ENCODE peak calls at places on chromosomes 7 and 10, in five cellular contexts. Q, C, U, J and I are unnamed samples.

GRCh38 chr10:9684186-9684585 is 1333.5 kb upstream of the CELF2 start:
- DNase-seq in Q (no peak), C (no peak), U (no peak), J (no peak), I (no peak)

GRCh38 chr7:36472141-36472729 is 82.6 kb downstream of the ANLN start:
- DNase-seq in Q (no peak), C (no peak), U (no peak), J (no peak), I (no peak)

GRCh38 chr7:46970486-46970885 is 611.4 kb downstream of the TNS3 start:
- DNase-seq in Q (no peak), C (no peak), U (no peak), J (no peak), I (no peak)

GRCh38 chr7:106048621-106049020 is 63.5 kb downstream of the SYPL1 start:
- DNase-seq in Q (no peak), C (no peak), U (no peak), J (no peak), I (no peak)

GRCh38 chr7:142328551-142328950 is 70.7 kb upstream of the PRSS58 start:
- DNase-seq in Q (no peak), C (no peak), U (no peak), J (no peak), I (no peak)

GRCh38 chr7:98760201-98760651 is 109.6 kb downstream of the TMEM130 start:
- DNase-seq in Q (no peak), C (no peak), U (no peak), J (no peak), I (no peak)

GRCh38 chr10:63711866-63712716 is 190.9 kb downstream of the REEP3 start:
- DNase-seq in Q (peak), C (no peak), U (no peak), J (peak), I (peak)

GRCh38 chr7:98807306-98807880 is 62.4 kb downstream of the TMEM130 start:
- DNase-seq in Q (no peak), C (no peak), U (no peak), J (no peak), I (no peak)

GRCh38 chr10:127600479-127600878 is 51.4 kb downstream of the NPS start:
- DNase-seq in Q (no peak), C (no peak), U (peak), J (no peak), I (no peak)

GRCh38 chr7:69922011-69922803 is 323.9 kb downstream of the AUTS2 start:
- DNase-seq in Q (no peak), C (no peak), U (no peak), J (no peak), I (no peak)

GRCh38 chr10:12130237-12130872 is 878 bp downstream of the SEC61A2 start:
- DNase-seq in Q (no peak), C (peak), U (peak), J (no peak), I (peak)

GRCh38 chr7:141558544-141559183 is 7.5 kb downstream of the AGK start:
- DNase-seq in Q (no peak), C (no peak), U (no peak), J (no peak), I (no peak)

GRCh38 chr10:6401562-6402348 is 178.3 kb downstream of the PRKCQ start:
- DNase-seq in Q (peak), C (peak), U (peak), J (peak), I (peak)

GRCh38 chr7:157682064-157682945 is 345.5 kb downstream of the DNAJB6 start:
- DNase-seq in Q (no peak), C (no peak), U (no peak), J (no peak), I (no peak)

GRCh38 chr10:3516626-3517255 is 268.3 kb downstream of the KLF6 start:
- DNase-seq in Q (no peak), C (no peak), U (no peak), J (no peak), I (no peak)

GRCh38 chr10:100303724-100304319 is 17.3 kb upstream of the BLOC1S2 start:
- DNase-seq in Q (no peak), C (no peak), U (no peak), J (no peak), I (peak)

GRCh38 chr7:155918720-155919399 is 106.6 kb upstream of the SHH start:
- DNase-seq in Q (peak), C (no peak), U (no peak), J (no peak), I (no peak)

GRCh38 chr10:30215631-30216030 is 133.4 kb downstream of the MTPAP start:
- DNase-seq in Q (peak), C (no peak), U (peak), J (no peak), I (no peak)

GRCh38 chr10:88228130-88228529 is 355.0 kb downstream of the RNLS start:
- DNase-seq in Q (no peak), C (no peak), U (no peak), J (no peak), I (no peak)

GRCh38 chr10:79410315-79411094 is 34.9 kb downstream of the ZCCHC24 start:
- DNase-seq in Q (peak), C (no peak), U (no peak), J (peak), I (no peak)

GRCh38 chr7:931871-932650 is 22.4 kb downstream of the ADAP1 start:
- DNase-seq in Q (peak), C (peak), U (no peak), J (peak), I (no peak)

GRCh38 chr10:46050956-46051355 is 4.9 kb upstream of the MSMB start:
- DNase-seq in Q (no peak), C (no peak), U (no peak), J (no peak), I (no peak)

GRCh38 chr7:1977059-1977875 is 255.5 kb downstream of the MAD1L1 start:
- DNase-seq in Q (peak), C (no peak), U (no peak), J (peak), I (no peak)

GRCh38 chr10:64191304-64191703 is 670.1 kb downstream of the REEP3 start:
- DNase-seq in Q (no peak), C (no peak), U (no peak), J (no peak), I (no peak)

GRCh38 chr10:78408011-78408410 is 374.3 kb downstream of the RPS24 start:
- DNase-seq in Q (no peak), C (no peak), U (no peak), J (no peak), I (no peak)

GRCh38 chr10:120180160-120180559 is 276.9 kb upstream of the PLPP4 start:
- DNase-seq in Q (no peak), C (no peak), U (no peak), J (no peak), I (no peak)

GRCh38 chr7:1136841-1137516 is 23.0 kb downstream of the ZFAND2A start:
- DNase-seq in Q (no peak), C (no peak), U (no peak), J (peak), I (no peak)

GRCh38 chr7:81514546-81514945 is 255.3 kb downstream of the HGF start:
- DNase-seq in Q (no peak), C (no peak), U (no peak), J (no peak), I (no peak)

GRCh38 chr7:130804156-130804708 is 70.2 kb upstream of the KLF14 start:
- DNase-seq in Q (no peak), C (no peak), U (no peak), J (no peak), I (no peak)

GRCh38 chr7:73999664-74000420 is 28.1 kb upstream of the ELN start:
- DNase-seq in Q (peak), C (no peak), U (no peak), J (no peak), I (no peak)

GRCh38 chr10:102133373-102134195 is 744 bp downstream of the PPRC1 start:
- DNase-seq in Q (peak), C (no peak), U (peak), J (peak), I (peak)

GRCh38 chr7:106797937-106798336 is 67.1 kb upstream of the PIK3CG start:
- DNase-seq in Q (no peak), C (no peak), U (no peak), J (no peak), I (no peak)

GRCh38 chr10:17144032-17144431 is 14.4 kb upstream of the CUBN start:
- DNase-seq in Q (no peak), C (no peak), U (no peak), J (no peak), I (no peak)

GRCh38 chr7:149865437-149865836 is 8.3 kb upstream of the ATP6V0E2 start:
- DNase-seq in Q (no peak), C (peak), U (no peak), J (no peak), I (no peak)

GRCh38 chr10:85148693-85149640 is 820.6 kb downstream of the CCSER2 start:
- DNase-seq in Q (no peak), C (no peak), U (no peak), J (no peak), I (no peak)

GRCh38 chr7:104791065-104791464 is 222.9 kb upstream of the KMT2E start:
- DNase-seq in Q (no peak), C (no peak), U (no peak), J (no peak), I (no peak)

GRCh38 chr7:77806425-77806824 is 7.9 kb downstream of the PHTF2 start:
- DNase-seq in Q (no peak), C (no peak), U (no peak), J (no peak), I (no peak)